ENCODE peak calls at places on chromosomes 3 and 15, in ten cellular contexts. X is lower leg skin, K is HepG2, V is psoas muscle, Q is H1, Y is fibroblast of mammary gland, B is left ventricle myocardium inferior, U is AG04449, Z is GM06990, F is fibroblast of pulmonary artery. D is an unnamed sample.

GRCh38 chr3:23712656-23713559 is 92.8 kb upstream of the UBE2E1 start:
- DNase-seq in X (peak; percentile 47), K (no peak), V (peak; percentile 80), Q (peak; percentile 68), Y (peak; percentile 92), B (peak; percentile 27), U (peak; percentile 81), Z (no peak), F (peak; percentile 89), D (peak; percentile 95)

GRCh38 chr3:136070334-136070733 is 104.8 kb downstream of the PPP2R3A start:
- DNase-seq in X (no peak), K (no peak), V (no peak), Q (no peak), Y (peak; percentile 90), B (no peak), U (peak; percentile 50), Z (no peak), F (peak; percentile 69), D (peak; percentile 41)

GRCh38 chr3:3772920-3773319 is 26.3 kb upstream of the LRRN1 start:
- DNase-seq in X (no peak), K (no peak), V (peak; percentile 46), Q (no peak), Y (no peak), B (no peak), U (no peak), Z (no peak), F (no peak), D (no peak)

GRCh38 chr3:184562875-184563568 is 1.4 kb downstream of the EPHB3 start:
- DNase-seq in X (no peak), K (no peak), V (no peak), Q (no peak), Y (no peak), B (no peak), U (no peak), Z (no peak), F (no peak), D (no peak)

GRCh38 chr3:27559835-27560234 is 75.7 kb upstream of the SLC4A7 start:
- DNase-seq in X (peak; percentile 62), K (no peak), V (peak; percentile 72), Q (no peak), Y (peak; percentile 90), B (peak; percentile 33), U (peak; percentile 34), Z (no peak), F (peak; percentile 96), D (peak; percentile 76)

GRCh38 chr15:23035964-23036566 is 3.3 kb downstream of the TUBGCP5 start:
- DNase-seq in X (peak; percentile 28), K (peak; percentile 62), V (no peak), Q (peak; percentile 86), Y (peak; percentile 69), B (no peak), U (no peak), Z (peak; percentile 27), F (peak; percentile 65), D (peak; percentile 8)

GRCh38 chr3:194265996-194266657 is 85.0 kb downstream of the CPN2 start:
- DNase-seq in X (no peak), K (no peak), V (no peak), Q (peak; percentile 30), Y (no peak), B (no peak), U (no peak), Z (no peak), F (no peak), D (no peak)

GRCh38 chr15:95470997-95471692 is 859.4 kb upstream of the NR2F2 start:
- DNase-seq in X (no peak), K (no peak), V (no peak), Q (no peak), Y (peak; percentile 14), B (no peak), U (no peak), Z (no peak), F (peak; percentile 83), D (peak; percentile 18)

GRCh38 chr3:74167926-74168325 is 446.5 kb downstream of the CNTN3 start:
- DNase-seq in X (no peak), K (no peak), V (no peak), Q (no peak), Y (no peak), B (no peak), U (no peak), Z (no peak), F (no peak), D (no peak)

GRCh38 chr3:99960123-99960878 is 142.6 kb downstream of the CMSS1 start:
- DNase-seq in X (no peak), K (no peak), V (no peak), Q (no peak), Y (no peak), B (no peak), U (no peak), Z (no peak), F (no peak), D (no peak)
- H3K4me3 ChIP-seq in X (no peak overlapping the region), K (no peak overlapping the region), V (peak overlapping the region; percentile 12), Q (no peak overlapping the region), Y (no peak overlapping the region), B (no peak overlapping the region), U (no peak overlapping the region), Z (no peak overlapping the region), F (no peak overlapping the region), D (no peak overlapping the region)

GRCh38 chr3:43286115-43286885 is at the start of gene SNRK:
- DNase-seq in X (peak; percentile 71), K (peak; percentile 53), V (peak; percentile 94), Q (peak; percentile 99), Y (peak; percentile 55), B (peak; percentile 91), U (no peak), Z (peak; percentile 88), F (peak; percentile 77), D (no peak)
- H3K4me3 ChIP-seq in X (peak within 1 kb of the TSS; percentile 68), K (peak within 1 kb of the TSS; percentile 94), V (peak within 1 kb of the TSS; percentile 80), Q (peak within 1 kb of the TSS; percentile 77), Y (peak within 1 kb of the TSS; percentile 80), B (peak within 1 kb of the TSS; percentile 77), U (peak within 1 kb of the TSS; percentile 79), Z (peak within 1 kb of the TSS; percentile 69), F (peak within 1 kb of the TSS; percentile 79), D (peak within 1 kb of the TSS; percentile 72)

GRCh38 chr3:147356909-147357733 is 49.2 kb downstream of the ZIC4 start:
- DNase-seq in X (no peak), K (no peak), V (no peak), Q (peak; percentile 73), Y (peak; percentile 3), B (no peak), U (no peak), Z (no peak), F (no peak), D (no peak)

GRCh38 chr3:147354621-147355020 is 51.7 kb downstream of the ZIC4 start:
- DNase-seq in X (no peak), K (no peak), V (no peak), Q (no peak), Y (no peak), B (no peak), U (no peak), Z (no peak), F (no peak), D (no peak)

GRCh38 chr3:147358144-147358992 is 48.0 kb downstream of the ZIC4 start:
- DNase-seq in X (no peak), K (no peak), V (no peak), Q (peak; percentile 65), Y (no peak), B (no peak), U (no peak), Z (no peak), F (no peak), D (no peak)

GRCh38 chr3:147356145-147356908 is 50.0 kb downstream of the ZIC4 start:
- DNase-seq in X (no peak), K (no peak), V (no peak), Q (no peak), Y (no peak), B (no peak), U (no peak), Z (no peak), F (no peak), D (no peak)

GRCh38 chr3:147355104-147355854 is 51.1 kb downstream of the ZIC4 start:
- DNase-seq in X (no peak), K (no peak), V (no peak), Q (no peak), Y (no peak), B (no peak), U (no peak), Z (no peak), F (no peak), D (no peak)
- H3K4me3 ChIP-seq in X (no peak overlapping the region), K (no peak overlapping the region), V (peak overlapping the region; percentile 22), Q (peak overlapping the region; percentile 19), Y (no peak overlapping the region), B (no peak overlapping the region), U (no peak overlapping the region), Z (no peak overlapping the region), F (no peak overlapping the region), D (no peak overlapping the region)

GRCh38 chr3:143099690-143100089 is 19.9 kb upstream of the CHST2 start:
- DNase-seq in X (no peak), K (no peak), V (no peak), Q (no peak), Y (no peak), B (no peak), U (no peak), Z (no peak), F (no peak), D (no peak)
- H3K4me3 ChIP-seq in X (no peak overlapping the region), K (no peak overlapping the region), V (no peak overlapping the region), Q (no peak overlapping the region), Y (no peak overlapping the region), B (no peak overlapping the region), U (no peak overlapping the region), Z (no peak overlapping the region), F (no peak overlapping the region), D (no peak overlapping the region)

GRCh38 chr3:14773281-14773680 is 45.5 kb upstream of the FGD5 start:
- DNase-seq in X (no peak), K (no peak), V (no peak), Q (no peak), Y (no peak), B (no peak), U (no peak), Z (no peak), F (no peak), D (no peak)

GRCh38 chr3:14773691-14774128 is 45.1 kb upstream of the FGD5 start:
- DNase-seq in X (no peak), K (no peak), V (no peak), Q (peak; percentile 51), Y (no peak), B (no peak), U (no peak), Z (no peak), F (no peak), D (no peak)

GRCh38 chr3:14771593-14772497 is 46.9 kb upstream of the FGD5 start:
- DNase-seq in X (peak; percentile 11), K (no peak), V (no peak), Q (no peak), Y (no peak), B (no peak), U (no peak), Z (no peak), F (no peak), D (no peak)

GRCh38 chr3:14774431-14774830 is 44.3 kb upstream of the FGD5 start:
- DNase-seq in X (no peak), K (no peak), V (no peak), Q (peak; percentile 56), Y (no peak), B (no peak), U (no peak), Z (no peak), F (no peak), D (no peak)

DNA sequence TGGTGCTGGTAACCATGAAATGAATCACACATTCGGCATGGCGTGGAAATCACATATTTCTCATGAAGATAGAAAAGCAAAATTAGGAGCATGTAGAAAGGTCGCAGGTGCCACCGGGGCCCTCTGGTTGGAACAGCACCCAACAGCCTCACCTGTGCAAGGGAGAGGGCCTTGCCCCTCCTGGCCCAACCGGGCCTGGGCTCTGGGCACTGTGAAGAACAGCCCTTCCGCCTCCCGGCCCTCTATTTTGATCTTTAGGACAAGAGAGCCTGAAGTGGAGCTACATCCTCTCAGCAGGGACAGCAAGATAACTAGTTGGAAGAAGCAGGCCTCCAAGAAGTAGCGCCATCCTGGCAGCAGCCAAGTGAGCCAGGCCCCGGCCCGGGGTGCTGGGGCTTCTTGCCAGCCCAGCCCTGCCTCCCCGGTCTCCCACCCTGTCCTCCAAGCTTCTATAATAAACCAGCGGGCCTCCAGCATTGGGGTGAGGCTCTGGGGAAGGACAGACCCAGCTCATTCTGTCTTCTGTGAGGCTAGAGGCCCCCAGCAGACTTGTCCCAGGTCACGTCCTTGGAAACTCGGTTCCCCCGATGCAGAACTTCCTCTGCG is 46.1 kb upstream of the FGD5 start:
- DNase-seq in X (no peak), K (no peak), V (no peak), Q (peak; percentile 44), Y (no peak), B (no peak), U (no peak), Z (no peak), F (no peak), D (no peak)
- H3K4me3 ChIP-seq in X (no peak overlapping the region), K (no peak overlapping the region), V (no peak overlapping the region), Q (no peak overlapping the region), Y (no peak overlapping the region), B (no peak overlapping the region), U (no peak overlapping the region), Z (no peak overlapping the region), F (no peak overlapping the region), D (no peak overlapping the region)

D was measured in skeletal muscle cell.